ENCODE peak calls at places on chromosomes 5 and 9, in eight cellular contexts. Z, Q, N, R, O, J, L and F are unnamed samples.
A peak's percentile ranks its signal among the peaks of the same experiment; 100 is the strongest.

GRCh38 chr9:87141124-87141523 is 193.8 kb upstream of the GAS1 start:
- DNase-seq in Z (no peak), Q (no peak), N (no peak), R (no peak), O (no peak), J (no peak), L (no peak), F (no peak)

GRCh38 chr5:141742866-141743651 is 61.0 kb upstream of the ARAP3 start:
- DNase-seq in Z (peak; percentile 26), Q (no peak), N (peak; percentile 61), R (no peak), O (peak; percentile 28), J (no peak), L (no peak), F (peak; percentile 14)

GRCh38 chr5:135398160-135398854 is 724 bp downstream of the MACROH2A1 start:
- DNase-seq in Z (peak; percentile 48), Q (peak; percentile 79), N (peak; percentile 58), R (peak; percentile 52), O (peak; percentile 43), J (no peak), L (no peak), F (peak; percentile 70)

GRCh38 chr9:137441289-137441934 is at the start of gene ENTPD8:
- DNase-seq in Z (no peak), Q (peak; percentile 59), N (no peak), R (peak; percentile 97), O (no peak), J (no peak), L (no peak), F (no peak)

GRCh38 chr9:85610074-85610855 is 131.5 kb downstream of the AGTPBP1 start:
- DNase-seq in Z (peak; percentile 76), Q (peak; percentile 82), N (peak; percentile 84), R (peak; percentile 59), O (peak; percentile 67), J (no peak), L (peak; percentile 18), F (peak; percentile 73)

GRCh38 chr5:124651663-124652513 is 94.6 kb downstream of the ZNF608 start:
- DNase-seq in Z (peak; percentile 85), Q (peak; percentile 51), N (peak; percentile 95), R (peak; percentile 51), O (peak; percentile 82), J (peak; percentile 86), L (no peak), F (peak; percentile 78)

GRCh38 chr9:79572891-79573696 is 1.3 kb downstream of the TLE4 start:
- DNase-seq in Z (no peak), Q (peak; percentile 8), N (peak; percentile 61), R (peak; percentile 25), O (no peak), J (peak; percentile 59), L (no peak), F (peak; percentile 50)

GRCh38 chr9:97714435-97714834 is 17.3 kb upstream of the XPA start:
- DNase-seq in Z (peak; percentile 84), Q (peak; percentile 53), N (peak; percentile 64), R (no peak), O (peak; percentile 77), J (no peak), L (peak; percentile 86), F (no peak)

GRCh38 chr5:56264417-56265025 is 31.4 kb upstream of the ANKRD55 start:
- DNase-seq in Z (peak; percentile 42), Q (peak; percentile 47), N (peak; percentile 47), R (peak; percentile 22), O (peak; percentile 41), J (no peak), L (no peak), F (peak; percentile 52)

GRCh38 chr9:36148652-36149051 is 12.1 kb downstream of the GLIPR2 start:
- DNase-seq in Z (peak; percentile 99), Q (peak; percentile 98), N (peak; percentile 99), R (no peak), O (peak; percentile 97), J (peak; percentile 95), L (peak; percentile 79), F (no peak)

GRCh38 chr9:88736136-88736637 is 201.2 kb downstream of the NXNL2 start:
- DNase-seq in Z (no peak), Q (no peak), N (no peak), R (no peak), O (no peak), J (no peak), L (no peak), F (no peak)

GRCh38 chr9:107935931-107936330 is 446.4 kb upstream of the KLF4 start:
- DNase-seq in Z (no peak), Q (no peak), N (no peak), R (no peak), O (no peak), J (no peak), L (no peak), F (no peak)

GRCh38 chr9:70587143-70587710 is 172.8 kb upstream of the KLF9 start:
- DNase-seq in Z (peak; percentile 88), Q (no peak), N (peak; percentile 83), R (no peak), O (peak; percentile 93), J (no peak), L (peak; percentile 86), F (no peak)

GRCh38 chr5:10595305-10595677 is 31.4 kb downstream of the ANKRD33B start:
- DNase-seq in Z (peak; percentile 59), Q (no peak), N (peak; percentile 81), R (no peak), O (peak; percentile 28), J (no peak), L (peak; percentile 26), F (no peak)

GRCh38 chr9:97441729-97442128 is 29.8 kb downstream of the TDRD7 start:
- DNase-seq in Z (peak; percentile 11), Q (no peak), N (no peak), R (no peak), O (peak; percentile 9), J (no peak), L (no peak), F (no peak)

GRCh38 chr5:157540707-157541451 is 34.7 kb downstream of the ADAM19 start:
- DNase-seq in Z (peak; percentile 88), Q (peak; percentile 79), N (peak; percentile 48), R (no peak), O (peak; percentile 87), J (peak; percentile 58), L (no peak), F (peak; percentile 39)

GRCh38 chr5:143248822-143249579 is 154.5 kb downstream of the NR3C1 start:
- DNase-seq in Z (peak; percentile 82), Q (no peak), N (peak; percentile 86), R (no peak), O (peak; percentile 92), J (no peak), L (peak; percentile 53), F (no peak)

GRCh38 chr5:179331591-179331990 is 13.7 kb downstream of the ADAMTS2 start:
- DNase-seq in Z (no peak), Q (no peak), N (no peak), R (no peak), O (no peak), J (no peak), L (no peak), F (no peak)

GRCh38 chr5:93299596-93300308 is 281.3 kb downstream of the NR2F1-AS1 start:
- DNase-seq in Z (no peak), Q (no peak), N (no peak), R (no peak), O (peak; percentile 67), J (no peak), L (no peak), F (no peak)

GRCh38 chr5:115962565-115963402 is 509 bp downstream of the LVRN start:
- DNase-seq in Z (peak; percentile 31), Q (no peak), N (peak; percentile 52), R (peak; percentile 23), O (peak; percentile 33), J (no peak), L (no peak), F (no peak)

GRCh38 chr9:13863112-13863511 is 450.8 kb downstream of the NFIB start:
- DNase-seq in Z (no peak), Q (no peak), N (peak; percentile 27), R (no peak), O (peak; percentile 54), J (peak; percentile 69), L (no peak), F (no peak)

GRCh38 chr5:55582256-55582655 is 47.5 kb upstream of the PLPP1 start:
- DNase-seq in Z (no peak), Q (no peak), N (no peak), R (no peak), O (no peak), J (no peak), L (no peak), F (no peak)

GRCh38 chr9:129968690-129969485 is 74.1 kb downstream of the FNBP1 start:
- DNase-seq in Z (peak; percentile 89), Q (no peak), N (peak; percentile 67), R (no peak), O (peak; percentile 98), J (no peak), L (peak; percentile 62), F (no peak)

GRCh38 chr9:17775646-17776045 is 196.8 kb downstream of the SH3GL2 start:
- DNase-seq in Z (no peak), Q (no peak), N (no peak), R (no peak), O (no peak), J (no peak), L (no peak), F (no peak)

GRCh38 chr9:14403112-14403511 is 89.2 kb upstream of the NFIB start:
- DNase-seq in Z (no peak), Q (no peak), N (no peak), R (no peak), O (no peak), J (no peak), L (no peak), F (no peak)

GRCh38 chr9:136017813-136018190 is 56.6 kb upstream of the UBAC1 start:
- DNase-seq in Z (no peak), Q (no peak), N (no peak), R (no peak), O (no peak), J (peak; percentile 13), L (no peak), F (no peak)

GRCh38 chr5:17379188-17379951 is 118.7 kb upstream of the TAF11L2 start:
- DNase-seq in Z (no peak), Q (no peak), N (peak; percentile 17), R (no peak), O (peak; percentile 74), J (no peak), L (no peak), F (no peak)

GRCh38 chr9:9174358-9174757 is 1374.8 kb upstream of the DMAC1 start:
- DNase-seq in Z (no peak), Q (no peak), N (no peak), R (no peak), O (no peak), J (no peak), L (no peak), F (no peak)

GRCh38 chr5:172048539-172049101 is 42.2 kb upstream of the FBXW11 start:
- DNase-seq in Z (peak; percentile 51), Q (no peak), N (no peak), R (no peak), O (peak; percentile 51), J (no peak), L (no peak), F (no peak)

GRCh38 chr5:129379406-129379805 is 80.7 kb upstream of the ADAMTS19 start:
- DNase-seq in Z (no peak), Q (peak; percentile 86), N (peak; percentile 67), R (no peak), O (peak; percentile 27), J (no peak), L (no peak), F (no peak)

GRCh38 chr5:140240987-140241706 is 61.8 kb downstream of the PFDN1 start:
- DNase-seq in Z (peak; percentile 94), Q (no peak), N (peak; percentile 96), R (no peak), O (peak; percentile 92), J (peak; percentile 92), L (peak; percentile 61), F (no peak)

GRCh38 chr9:128152133-128152780 is 3.0 kb downstream of the LCN2 start:
- DNase-seq in Z (no peak), Q (no peak), N (no peak), R (no peak), O (no peak), J (no peak), L (no peak), F (no peak)

GRCh38 chr9:112166176-112167140 is 8.6 kb downstream of the SUSD1 start:
- DNase-seq in Z (peak; percentile 55), Q (no peak), N (peak; percentile 75), R (no peak), O (peak; percentile 57), J (no peak), L (peak; percentile 12), F (no peak)

GRCh38 chr5:66848749-66849641 is 252.8 kb downstream of the MAST4 start:
- DNase-seq in Z (peak; percentile 37), Q (no peak), N (peak; percentile 85), R (no peak), O (peak; percentile 68), J (no peak), L (no peak), F (no peak)